ENCODE peak calls at places on chromosome 4, in seven cellular contexts. One of them, this sample, is unnamed.

GRCh38 chr4:25448379-25449109 is 71.5 kb downstream of the ANAPC4 start:
- DNase-seq in IMR-90: peak
- DNase-seq in dorsolateral prefrontal cortex: no peak
- DNase-seq in PC-3: no peak
- DNase-seq in epithelial cell of esophagus: peak
- DNase-seq in AG04450: peak
- DNase-seq in esophagus squamous epithelium: no peak
- DNase-seq in this sample: no peak

GRCh38 chr4:149531861-149532260 is 283.8 kb downstream of the IQCM start:
- DNase-seq in dorsolateral prefrontal cortex: no peak
- DNase-seq in epithelial cell of esophagus: peak
- DNase-seq in PC-3: peak
- DNase-seq in esophagus squamous epithelium: no peak
- DNase-seq in AG04450: peak
- DNase-seq in IMR-90: peak
- DNase-seq in this sample: no peak

GRCh38 chr4:1362046-1362445 is 15.0 kb downstream of the UVSSA start:
- DNase-seq in AG04450: no peak
- DNase-seq in dorsolateral prefrontal cortex: no peak
- DNase-seq in PC-3: no peak
- DNase-seq in IMR-90: no peak
- DNase-seq in epithelial cell of esophagus: no peak
- DNase-seq in esophagus squamous epithelium: no peak
- DNase-seq in this sample: no peak

GRCh38 chr4:125314676-125315570 is at the start of gene FAT4:
- DNase-seq in IMR-90: peak
- DNase-seq in PC-3: peak
- DNase-seq in epithelial cell of esophagus: peak
- DNase-seq in dorsolateral prefrontal cortex: peak
- DNase-seq in esophagus squamous epithelium: peak
- DNase-seq in AG04450: peak
- DNase-seq in this sample: peak

GRCh38 chr4:2365054-2365912 is 53.2 kb downstream of the ZFYVE28 start:
- DNase-seq in AG04450: no peak
- DNase-seq in PC-3: peak
- DNase-seq in IMR-90: no peak
- DNase-seq in epithelial cell of esophagus: no peak
- DNase-seq in dorsolateral prefrontal cortex: peak
- DNase-seq in esophagus squamous epithelium: no peak
- DNase-seq in this sample: no peak

GRCh38 chr4:90715242-90715641 is 588.0 kb downstream of the CCSER1 start:
- DNase-seq in AG04450: no peak
- DNase-seq in esophagus squamous epithelium: no peak
- DNase-seq in epithelial cell of esophagus: no peak
- DNase-seq in dorsolateral prefrontal cortex: no peak
- DNase-seq in IMR-90: no peak
- DNase-seq in PC-3: no peak
- DNase-seq in this sample: no peak

GRCh38 chr4:8320386-8320750 is 50.8 kb downstream of the HTRA3 start:
- DNase-seq in epithelial cell of esophagus: peak
- DNase-seq in PC-3: peak
- DNase-seq in IMR-90: no peak
- DNase-seq in dorsolateral prefrontal cortex: peak
- DNase-seq in AG04450: no peak
- DNase-seq in esophagus squamous epithelium: no peak
- DNase-seq in this sample: peak

GRCh38 chr4:1855334-1856070 is 454 bp downstream of the LETM1 start:
- DNase-seq in esophagus squamous epithelium: no peak
- DNase-seq in AG04450: no peak
- DNase-seq in IMR-90: no peak
- DNase-seq in epithelial cell of esophagus: peak
- DNase-seq in PC-3: peak
- DNase-seq in dorsolateral prefrontal cortex: peak
- DNase-seq in this sample: peak

GRCh38 chr4:84146300-84146942 is 352.7 kb downstream of the NKX6-1 start:
- DNase-seq in AG04450: no peak
- DNase-seq in esophagus squamous epithelium: no peak
- DNase-seq in epithelial cell of esophagus: no peak
- DNase-seq in PC-3: no peak
- DNase-seq in dorsolateral prefrontal cortex: no peak
- DNase-seq in IMR-90: no peak
- DNase-seq in this sample: no peak

GRCh38 chr4:120922390-120923200 is at the start of gene PRDM5:
- DNase-seq in dorsolateral prefrontal cortex: peak
- DNase-seq in AG04450: no peak
- DNase-seq in IMR-90: peak
- DNase-seq in epithelial cell of esophagus: peak
- DNase-seq in PC-3: peak
- DNase-seq in esophagus squamous epithelium: no peak
- DNase-seq in this sample: peak

GRCh38 chr4:161178310-161178709 is 985.5 kb downstream of the FSTL5 start:
- DNase-seq in dorsolateral prefrontal cortex: no peak
- DNase-seq in PC-3: no peak
- DNase-seq in epithelial cell of esophagus: no peak
- DNase-seq in IMR-90: no peak
- DNase-seq in AG04450: no peak
- DNase-seq in esophagus squamous epithelium: no peak
- DNase-seq in this sample: no peak

GRCh38 chr4:140523857-140524742 is at the start of gene ELMOD2:
- DNase-seq in esophagus squamous epithelium: peak
- DNase-seq in AG04450: peak
- DNase-seq in IMR-90: peak
- DNase-seq in dorsolateral prefrontal cortex: peak
- DNase-seq in PC-3: peak
- DNase-seq in epithelial cell of esophagus: peak
- DNase-seq in this sample: peak

GRCh38 chr4:76035799-76036389 is at the start of gene CXCL11:
- DNase-seq in PC-3: no peak
- DNase-seq in AG04450: no peak
- DNase-seq in epithelial cell of esophagus: peak
- DNase-seq in IMR-90: peak
- DNase-seq in dorsolateral prefrontal cortex: no peak
- DNase-seq in esophagus squamous epithelium: no peak
- DNase-seq in this sample: no peak

GRCh38 chr4:26885912-26886274 is 25.3 kb downstream of the STIM2 start:
- DNase-seq in dorsolateral prefrontal cortex: no peak
- DNase-seq in AG04450: no peak
- DNase-seq in IMR-90: no peak
- DNase-seq in PC-3: no peak
- DNase-seq in esophagus squamous epithelium: peak
- DNase-seq in epithelial cell of esophagus: peak
- DNase-seq in this sample: no peak

GRCh38 chr4:1033840-1034551 is 22.6 kb downstream of the FGFRL1 start:
- DNase-seq in IMR-90: peak
- DNase-seq in epithelial cell of esophagus: no peak
- DNase-seq in PC-3: no peak
- DNase-seq in esophagus squamous epithelium: no peak
- DNase-seq in AG04450: no peak
- DNase-seq in dorsolateral prefrontal cortex: peak
- DNase-seq in this sample: peak

GRCh38 chr4:66956426-66956825 is 588.9 kb downstream of the CENPC start:
- DNase-seq in IMR-90: no peak
- DNase-seq in dorsolateral prefrontal cortex: no peak
- DNase-seq in AG04450: no peak
- DNase-seq in epithelial cell of esophagus: no peak
- DNase-seq in PC-3: no peak
- DNase-seq in esophagus squamous epithelium: no peak
- DNase-seq in this sample: no peak

GRCh38 chr4:7868892-7869471 is 70.7 kb downstream of the AFAP1 start:
- DNase-seq in dorsolateral prefrontal cortex: no peak
- DNase-seq in PC-3: no peak
- DNase-seq in epithelial cell of esophagus: no peak
- DNase-seq in IMR-90: no peak
- DNase-seq in AG04450: no peak
- DNase-seq in esophagus squamous epithelium: no peak
- DNase-seq in this sample: no peak

GRCh38 chr4:94889523-94889922 is 131.8 kb downstream of the BMPR1B start:
- DNase-seq in PC-3: no peak
- DNase-seq in epithelial cell of esophagus: no peak
- DNase-seq in IMR-90: no peak
- DNase-seq in esophagus squamous epithelium: no peak
- DNase-seq in AG04450: no peak
- DNase-seq in dorsolateral prefrontal cortex: no peak
- DNase-seq in this sample: no peak

GRCh38 chr4:34261799-34262314 is 1982.5 kb downstream of the ARAP2 start:
- DNase-seq in epithelial cell of esophagus: no peak
- DNase-seq in dorsolateral prefrontal cortex: no peak
- DNase-seq in IMR-90: no peak
- DNase-seq in PC-3: peak
- DNase-seq in AG04450: no peak
- DNase-seq in esophagus squamous epithelium: no peak
- DNase-seq in this sample: no peak

GRCh38 chr4:87017580-87018061 is 82.8 kb downstream of the AFF1 start:
- DNase-seq in AG04450: no peak
- DNase-seq in dorsolateral prefrontal cortex: no peak
- DNase-seq in esophagus squamous epithelium: no peak
- DNase-seq in PC-3: no peak
- DNase-seq in epithelial cell of esophagus: no peak
- DNase-seq in IMR-90: peak
- DNase-seq in this sample: no peak

GRCh38 chr4:87011340-87012034 is 76.7 kb downstream of the AFF1 start:
- DNase-seq in esophagus squamous epithelium: no peak
- DNase-seq in dorsolateral prefrontal cortex: no peak
- DNase-seq in AG04450: no peak
- DNase-seq in IMR-90: peak
- DNase-seq in PC-3: peak
- DNase-seq in epithelial cell of esophagus: peak
- DNase-seq in this sample: no peak

GRCh38 chr4:87012265-87012953 is 77.6 kb downstream of the AFF1 start:
- DNase-seq in PC-3: no peak
- DNase-seq in esophagus squamous epithelium: no peak
- DNase-seq in epithelial cell of esophagus: no peak
- DNase-seq in IMR-90: no peak
- DNase-seq in AG04450: no peak
- DNase-seq in dorsolateral prefrontal cortex: no peak
- DNase-seq in this sample: no peak

GRCh38 chr4:87010192-87010591 is 75.4 kb downstream of the AFF1 start:
- DNase-seq in IMR-90: no peak
- DNase-seq in esophagus squamous epithelium: no peak
- DNase-seq in AG04450: no peak
- DNase-seq in PC-3: no peak
- DNase-seq in dorsolateral prefrontal cortex: no peak
- DNase-seq in epithelial cell of esophagus: no peak
- DNase-seq in this sample: no peak

GRCh38 chr4:87014284-87014782 is 79.5 kb downstream of the AFF1 start:
- DNase-seq in AG04450: no peak
- DNase-seq in PC-3: peak
- DNase-seq in epithelial cell of esophagus: no peak
- DNase-seq in IMR-90: peak
- DNase-seq in esophagus squamous epithelium: no peak
- DNase-seq in dorsolateral prefrontal cortex: no peak
- DNase-seq in this sample: no peak
- H3K4me3 ChIP-seq in AG04450: no peak
- H3K4me3 ChIP-seq in PC-3: no peak
- H3K4me3 ChIP-seq in epithelial cell of esophagus: no peak
- H3K4me3 ChIP-seq in IMR-90: no peak
- H3K4me3 ChIP-seq in esophagus squamous epithelium: no peak
- H3K4me3 ChIP-seq in dorsolateral prefrontal cortex: no peak
- H3K4me3 ChIP-seq in this sample: peak

DNA sequence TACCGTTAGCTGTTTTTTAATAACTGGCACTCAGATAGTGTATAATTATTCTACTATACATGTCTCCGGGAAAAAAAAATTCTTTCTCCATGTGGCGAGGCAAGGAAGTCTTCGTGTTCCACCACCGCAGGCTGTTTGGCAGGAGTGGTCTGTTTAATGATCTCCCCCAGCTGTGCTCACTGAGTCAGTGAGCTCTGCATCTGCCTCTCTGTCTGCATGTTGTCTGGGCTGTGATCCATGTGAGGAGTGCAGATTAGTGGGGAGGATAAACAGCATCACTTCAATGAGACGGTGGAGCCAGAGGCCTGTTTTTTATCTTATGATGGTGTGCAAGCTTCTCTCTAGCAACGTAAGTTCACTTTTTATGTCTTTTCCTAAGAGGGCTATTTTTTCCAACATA is 69.8 kb downstream of the RPS3A start:
- DNase-seq in esophagus squamous epithelium: no peak
- DNase-seq in dorsolateral prefrontal cortex: peak
- DNase-seq in epithelial cell of esophagus: no peak
- DNase-seq in IMR-90: peak
- DNase-seq in PC-3: no peak
- DNase-seq in AG04450: peak
- DNase-seq in this sample: peak
- TF ChIP-seq CTCF in esophagus squamous epithelium: no peak
- TF ChIP-seq CTCF in dorsolateral prefrontal cortex: peak
- TF ChIP-seq CTCF in epithelial cell of esophagus: no peak
- TF ChIP-seq CTCF in IMR-90: peak
- TF ChIP-seq CTCF in PC-3: no peak
- TF ChIP-seq CTCF in AG04450: no peak
- TF ChIP-seq CTCF in this sample: no peak

GRCh38 chr4:106615407-106615945 is 246.9 kb upstream of the GIMD1 start:
- DNase-seq in esophagus squamous epithelium: no peak
- DNase-seq in PC-3: no peak
- DNase-seq in epithelial cell of esophagus: no peak
- DNase-seq in IMR-90: no peak
- DNase-seq in AG04450: no peak
- DNase-seq in dorsolateral prefrontal cortex: no peak
- DNase-seq in this sample: no peak

GRCh38 chr4:106624674-106625073 is 256.1 kb upstream of the GIMD1 start:
- DNase-seq in AG04450: no peak
- DNase-seq in IMR-90: peak
- DNase-seq in dorsolateral prefrontal cortex: no peak
- DNase-seq in PC-3: no peak
- DNase-seq in esophagus squamous epithelium: no peak
- DNase-seq in epithelial cell of esophagus: no peak
- DNase-seq in this sample: no peak

GRCh38 chr4:106614446-106614845 is 245.9 kb upstream of the GIMD1 start:
- DNase-seq in dorsolateral prefrontal cortex: no peak
- DNase-seq in epithelial cell of esophagus: peak
- DNase-seq in esophagus squamous epithelium: no peak
- DNase-seq in AG04450: peak
- DNase-seq in IMR-90: peak
- DNase-seq in PC-3: peak
- DNase-seq in this sample: no peak

GRCh38 chr4:106615961-106616360 is 247.4 kb upstream of the GIMD1 start:
- DNase-seq in esophagus squamous epithelium: no peak
- DNase-seq in epithelial cell of esophagus: no peak
- DNase-seq in PC-3: peak
- DNase-seq in IMR-90: no peak
- DNase-seq in dorsolateral prefrontal cortex: no peak
- DNase-seq in AG04450: no peak
- DNase-seq in this sample: no peak

GRCh38 chr4:106618920-106619319 is 250.3 kb upstream of the GIMD1 start:
- DNase-seq in dorsolateral prefrontal cortex: no peak
- DNase-seq in epithelial cell of esophagus: no peak
- DNase-seq in esophagus squamous epithelium: no peak
- DNase-seq in IMR-90: no peak
- DNase-seq in AG04450: no peak
- DNase-seq in PC-3: no peak
- DNase-seq in this sample: no peak
- H3K4me3 ChIP-seq in dorsolateral prefrontal cortex: no peak
- H3K4me3 ChIP-seq in epithelial cell of esophagus: no peak
- H3K4me3 ChIP-seq in esophagus squamous epithelium: no peak
- H3K4me3 ChIP-seq in IMR-90: no peak
- H3K4me3 ChIP-seq in AG04450: no peak
- H3K4me3 ChIP-seq in PC-3: no peak
- H3K4me3 ChIP-seq in this sample: no peak

DNA sequence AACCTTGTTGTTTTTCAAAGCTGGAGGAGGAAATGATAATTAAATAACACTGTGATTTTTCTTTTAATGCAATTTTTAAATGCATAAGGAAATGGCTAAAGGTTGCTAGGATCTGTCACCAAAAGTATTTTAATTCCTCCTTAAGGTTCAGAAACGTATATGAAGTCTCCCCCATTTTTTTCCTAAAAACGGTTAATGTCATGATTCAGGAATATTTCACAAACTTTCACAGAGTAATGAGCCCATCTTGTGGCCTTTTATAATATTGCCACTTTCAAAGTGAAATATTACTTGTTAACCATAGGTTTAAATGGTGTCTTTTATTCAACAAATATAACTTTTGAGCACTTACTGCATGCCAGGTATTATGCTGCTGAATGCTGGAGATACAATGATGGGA is 99.5 kb upstream of the USP38 start:
- DNase-seq in AG04450: no peak
- DNase-seq in esophagus squamous epithelium: no peak
- DNase-seq in epithelial cell of esophagus: no peak
- DNase-seq in dorsolateral prefrontal cortex: no peak
- DNase-seq in PC-3: peak
- DNase-seq in IMR-90: peak
- DNase-seq in this sample: no peak
- TF ChIP-seq CTCF in AG04450: peak
- TF ChIP-seq CTCF in esophagus squamous epithelium: peak
- TF ChIP-seq CTCF in epithelial cell of esophagus: no peak
- TF ChIP-seq CTCF in dorsolateral prefrontal cortex: peak
- TF ChIP-seq CTCF in PC-3: peak
- TF ChIP-seq CTCF in IMR-90: peak
- TF ChIP-seq CTCF in this sample: peak

This sample was measured in psoas muscle.